ENCODE peak calls at places on chromosome 9, in seven cellular contexts. One of them, this sample, is unnamed.

GRCh38 chr9:114908796-114909448 is 21.5 kb downstream of the TNFSF8 start:
- DNase-seq in activated effector memory CD4-positive, alpha-beta T cell treated with Interleukin-2 at 50 U/mL for 16 hours: no peak
- DNase-seq in HuH-7: no peak
- DNase-seq in LoVo: no peak
- DNase-seq in HEK293T: no peak
- DNase-seq in Calu3: no peak
- DNase-seq in GM12878: no peak
- DNase-seq in this sample: no peak

GRCh38 chr9:33233659-33234335 is 6.2 kb upstream of the SPINK4 start:
- DNase-seq in Calu3: peak; percentile 90
- DNase-seq in LoVo: peak; percentile 99
- DNase-seq in HuH-7: no peak
- DNase-seq in activated effector memory CD4-positive, alpha-beta T cell treated with Interleukin-2 at 50 U/mL for 16 hours: no peak
- DNase-seq in HEK293T: no peak
- DNase-seq in GM12878: no peak
- DNase-seq in this sample: no peak

GRCh38 chr9:12884736-12885395 is 110.0 kb downstream of the LURAP1L start:
- DNase-seq in Calu3: peak; percentile 22
- DNase-seq in GM12878: no peak
- DNase-seq in HEK293T: peak; percentile 10
- DNase-seq in activated effector memory CD4-positive, alpha-beta T cell treated with Interleukin-2 at 50 U/mL for 16 hours: no peak
- DNase-seq in HuH-7: no peak
- DNase-seq in LoVo: peak; percentile 75
- DNase-seq in this sample: no peak

GRCh38 chr9:89477811-89478583 is 19.9 kb downstream of the SEMA4D start:
- DNase-seq in GM12878: no peak
- DNase-seq in HuH-7: no peak
- DNase-seq in Calu3: no peak
- DNase-seq in LoVo: peak; percentile 42
- DNase-seq in activated effector memory CD4-positive, alpha-beta T cell treated with Interleukin-2 at 50 U/mL for 16 hours: no peak
- DNase-seq in HEK293T: no peak
- DNase-seq in this sample: peak; percentile 19

GRCh38 chr9:111896942-111897830 is 572 bp downstream of the UGCG start:
- DNase-seq in LoVo: no peak
- DNase-seq in HuH-7: peak; percentile 59
- DNase-seq in activated effector memory CD4-positive, alpha-beta T cell treated with Interleukin-2 at 50 U/mL for 16 hours: peak; percentile 6
- DNase-seq in Calu3: no peak
- DNase-seq in GM12878: no peak
- DNase-seq in HEK293T: peak; percentile 42
- DNase-seq in this sample: peak; percentile 11

GRCh38 chr9:134455951-134456739 is 129.9 kb downstream of the RXRA start:
- DNase-seq in HEK293T: no peak
- DNase-seq in HuH-7: no peak
- DNase-seq in GM12878: no peak
- DNase-seq in LoVo: no peak
- DNase-seq in activated effector memory CD4-positive, alpha-beta T cell treated with Interleukin-2 at 50 U/mL for 16 hours: peak; percentile 68
- DNase-seq in Calu3: no peak
- DNase-seq in this sample: peak; percentile 57

GRCh38 chr9:125003332-125003731 is 62.4 kb upstream of the GOLGA1 start:
- DNase-seq in Calu3: no peak
- DNase-seq in HuH-7: no peak
- DNase-seq in activated effector memory CD4-positive, alpha-beta T cell treated with Interleukin-2 at 50 U/mL for 16 hours: no peak
- DNase-seq in HEK293T: no peak
- DNase-seq in LoVo: no peak
- DNase-seq in GM12878: no peak
- DNase-seq in this sample: no peak

GRCh38 chr9:114733814-114734213 is 51.8 kb upstream of the TEX48 start:
- DNase-seq in HEK293T: no peak
- DNase-seq in GM12878: no peak
- DNase-seq in HuH-7: no peak
- DNase-seq in LoVo: peak; percentile 24
- DNase-seq in Calu3: no peak
- DNase-seq in activated effector memory CD4-positive, alpha-beta T cell treated with Interleukin-2 at 50 U/mL for 16 hours: no peak
- DNase-seq in this sample: no peak

GRCh38 chr9:16721972-16722371 is 148.5 kb downstream of the BNC2 start:
- DNase-seq in GM12878: no peak
- DNase-seq in Calu3: no peak
- DNase-seq in LoVo: no peak
- DNase-seq in HEK293T: no peak
- DNase-seq in HuH-7: no peak
- DNase-seq in activated effector memory CD4-positive, alpha-beta T cell treated with Interleukin-2 at 50 U/mL for 16 hours: no peak
- DNase-seq in this sample: no peak

GRCh38 chr9:82295177-82295576 is 306.6 kb downstream of the SPATA31D1 start:
- DNase-seq in HEK293T: no peak
- DNase-seq in LoVo: no peak
- DNase-seq in activated effector memory CD4-positive, alpha-beta T cell treated with Interleukin-2 at 50 U/mL for 16 hours: no peak
- DNase-seq in GM12878: no peak
- DNase-seq in HuH-7: no peak
- DNase-seq in Calu3: no peak
- DNase-seq in this sample: no peak

GRCh38 chr9:124504530-124505005 is 2.6 kb downstream of the NR5A1 start:
- DNase-seq in HuH-7: no peak
- DNase-seq in HEK293T: peak; percentile 35
- DNase-seq in GM12878: no peak
- DNase-seq in Calu3: no peak
- DNase-seq in activated effector memory CD4-positive, alpha-beta T cell treated with Interleukin-2 at 50 U/mL for 16 hours: no peak
- DNase-seq in LoVo: no peak
- DNase-seq in this sample: no peak

GRCh38 chr9:78973906-78974305 is 597.9 kb upstream of the TLE4 start:
- DNase-seq in GM12878: no peak
- DNase-seq in HuH-7: no peak
- DNase-seq in HEK293T: no peak
- DNase-seq in LoVo: peak; percentile 18
- DNase-seq in Calu3: no peak
- DNase-seq in activated effector memory CD4-positive, alpha-beta T cell treated with Interleukin-2 at 50 U/mL for 16 hours: no peak
- DNase-seq in this sample: no peak